ENCODE peak calls at places on chromosomes 5 and 9, in eight cellular contexts. One of them, this sample, is unnamed.
A peak's percentile ranks its signal among the peaks of the same experiment; 100 is the strongest.

GRCh38 chr5:40414922-40415321 is 264.8 kb upstream of the PTGER4 start:
- DNase-seq in GM13977: no peak
- DNase-seq in AG10803: no peak
- DNase-seq in activated gamma-delta T cell treated with Interleukin-2 at 50 U/mL for 16 hours: no peak
- DNase-seq in transverse colon: no peak
- DNase-seq in lung: no peak
- DNase-seq in stimulated activated CD4-positive, alpha-beta T cell treated with anti-CD3 and anti-CD28 coated beads, Interleukin-1b, Interleukin-23, amount 100 ng/mL, for 1 hour: no peak
- DNase-seq in NCI-H748 treated with DMSO at 0.1 percent for 48 hours: no peak
- DNase-seq in this sample: no peak

GRCh38 chr9:108569624-108570023 is 286.2 kb downstream of the ACTL7B start:
- DNase-seq in GM13977: no peak
- DNase-seq in AG10803: peak; percentile 72
- DNase-seq in activated gamma-delta T cell treated with Interleukin-2 at 50 U/mL for 16 hours: no peak
- DNase-seq in transverse colon: no peak
- DNase-seq in lung: no peak
- DNase-seq in stimulated activated CD4-positive, alpha-beta T cell treated with anti-CD3 and anti-CD28 coated beads, Interleukin-1b, Interleukin-23, amount 100 ng/mL, for 1 hour: no peak
- DNase-seq in NCI-H748 treated with DMSO at 0.1 percent for 48 hours: no peak
- DNase-seq in this sample: no peak

GRCh38 chr9:68775003-68775730 is 70.1 kb downstream of the PIP5K1B start:
- DNase-seq in GM13977: no peak
- DNase-seq in AG10803: peak; percentile 15
- DNase-seq in activated gamma-delta T cell treated with Interleukin-2 at 50 U/mL for 16 hours: no peak
- DNase-seq in transverse colon: no peak
- DNase-seq in lung: no peak
- DNase-seq in stimulated activated CD4-positive, alpha-beta T cell treated with anti-CD3 and anti-CD28 coated beads, Interleukin-1b, Interleukin-23, amount 100 ng/mL, for 1 hour: no peak
- DNase-seq in NCI-H748 treated with DMSO at 0.1 percent for 48 hours: no peak
- DNase-seq in this sample: no peak

GRCh38 chr5:161432798-161433197 is 113.7 kb downstream of the GABRB2 start:
- DNase-seq in GM13977: no peak
- DNase-seq in AG10803: no peak
- DNase-seq in activated gamma-delta T cell treated with Interleukin-2 at 50 U/mL for 16 hours: no peak
- DNase-seq in transverse colon: no peak
- DNase-seq in lung: no peak
- DNase-seq in stimulated activated CD4-positive, alpha-beta T cell treated with anti-CD3 and anti-CD28 coated beads, Interleukin-1b, Interleukin-23, amount 100 ng/mL, for 1 hour: no peak
- DNase-seq in NCI-H748 treated with DMSO at 0.1 percent for 48 hours: no peak
- DNase-seq in this sample: no peak

GRCh38 chr5:172939561-172939960 is 19.7 kb upstream of the RPL26L1 start:
- DNase-seq in GM13977: no peak
- DNase-seq in AG10803: no peak
- DNase-seq in activated gamma-delta T cell treated with Interleukin-2 at 50 U/mL for 16 hours: no peak
- DNase-seq in transverse colon: no peak
- DNase-seq in lung: no peak
- DNase-seq in stimulated activated CD4-positive, alpha-beta T cell treated with anti-CD3 and anti-CD28 coated beads, Interleukin-1b, Interleukin-23, amount 100 ng/mL, for 1 hour: no peak
- DNase-seq in NCI-H748 treated with DMSO at 0.1 percent for 48 hours: peak; percentile 53
- DNase-seq in this sample: no peak

GRCh38 chr5:159601216-159601615 is 270.9 kb upstream of the IL12B start:
- DNase-seq in GM13977: no peak
- DNase-seq in AG10803: peak; percentile 39
- DNase-seq in activated gamma-delta T cell treated with Interleukin-2 at 50 U/mL for 16 hours: no peak
- DNase-seq in transverse colon: no peak
- DNase-seq in lung: no peak
- DNase-seq in stimulated activated CD4-positive, alpha-beta T cell treated with anti-CD3 and anti-CD28 coated beads, Interleukin-1b, Interleukin-23, amount 100 ng/mL, for 1 hour: no peak
- DNase-seq in NCI-H748 treated with DMSO at 0.1 percent for 48 hours: no peak
- DNase-seq in this sample: no peak

GRCh38 chr9:35814106-35814840 is 569 bp downstream of the HINT2 start:
- DNase-seq in GM13977: peak; percentile 49
- DNase-seq in AG10803: peak; percentile 67
- DNase-seq in activated gamma-delta T cell treated with Interleukin-2 at 50 U/mL for 16 hours: peak; percentile 36
- DNase-seq in transverse colon: peak; percentile 75
- DNase-seq in lung: peak; percentile 64
- DNase-seq in stimulated activated CD4-positive, alpha-beta T cell treated with anti-CD3 and anti-CD28 coated beads, Interleukin-1b, Interleukin-23, amount 100 ng/mL, for 1 hour: no peak
- DNase-seq in NCI-H748 treated with DMSO at 0.1 percent for 48 hours: no peak
- DNase-seq in this sample: no peak

GRCh38 chr5:156824800-156825199 is 25.3 kb upstream of the PPP1R2B start:
- DNase-seq in GM13977: no peak
- DNase-seq in AG10803: peak; percentile 72
- DNase-seq in activated gamma-delta T cell treated with Interleukin-2 at 50 U/mL for 16 hours: no peak
- DNase-seq in transverse colon: no peak
- DNase-seq in lung: no peak
- DNase-seq in stimulated activated CD4-positive, alpha-beta T cell treated with anti-CD3 and anti-CD28 coated beads, Interleukin-1b, Interleukin-23, amount 100 ng/mL, for 1 hour: no peak
- DNase-seq in NCI-H748 treated with DMSO at 0.1 percent for 48 hours: peak; percentile 36
- DNase-seq in this sample: no peak

GRCh38 chr9:95109456-95109855 is 208.1 kb downstream of the FANCC start:
- DNase-seq in GM13977: no peak
- DNase-seq in AG10803: no peak
- DNase-seq in activated gamma-delta T cell treated with Interleukin-2 at 50 U/mL for 16 hours: no peak
- DNase-seq in transverse colon: no peak
- DNase-seq in lung: no peak
- DNase-seq in stimulated activated CD4-positive, alpha-beta T cell treated with anti-CD3 and anti-CD28 coated beads, Interleukin-1b, Interleukin-23, amount 100 ng/mL, for 1 hour: no peak
- DNase-seq in NCI-H748 treated with DMSO at 0.1 percent for 48 hours: no peak
- DNase-seq in this sample: no peak

GRCh38 chr5:173884402-173885053 is 3.6 kb upstream of the CPEB4 start:
- DNase-seq in GM13977: peak; percentile 26
- DNase-seq in AG10803: no peak
- DNase-seq in activated gamma-delta T cell treated with Interleukin-2 at 50 U/mL for 16 hours: peak; percentile 27
- DNase-seq in transverse colon: peak; percentile 77
- DNase-seq in lung: no peak
- DNase-seq in stimulated activated CD4-positive, alpha-beta T cell treated with anti-CD3 and anti-CD28 coated beads, Interleukin-1b, Interleukin-23, amount 100 ng/mL, for 1 hour: no peak
- DNase-seq in NCI-H748 treated with DMSO at 0.1 percent for 48 hours: no peak
- DNase-seq in this sample: no peak

GRCh38 chr5:177314376-177315342 is 3.0 kb upstream of the MXD3 start:
- DNase-seq in GM13977: no peak
- DNase-seq in AG10803: no peak
- DNase-seq in activated gamma-delta T cell treated with Interleukin-2 at 50 U/mL for 16 hours: no peak
- DNase-seq in transverse colon: no peak
- DNase-seq in lung: no peak
- DNase-seq in stimulated activated CD4-positive, alpha-beta T cell treated with anti-CD3 and anti-CD28 coated beads, Interleukin-1b, Interleukin-23, amount 100 ng/mL, for 1 hour: no peak
- DNase-seq in NCI-H748 treated with DMSO at 0.1 percent for 48 hours: no peak
- DNase-seq in this sample: no peak

GRCh38 chr5:38715671-38716070 is 130.1 kb upstream of the OSMR start:
- DNase-seq in GM13977: no peak
- DNase-seq in AG10803: no peak
- DNase-seq in activated gamma-delta T cell treated with Interleukin-2 at 50 U/mL for 16 hours: no peak
- DNase-seq in transverse colon: no peak
- DNase-seq in lung: no peak
- DNase-seq in stimulated activated CD4-positive, alpha-beta T cell treated with anti-CD3 and anti-CD28 coated beads, Interleukin-1b, Interleukin-23, amount 100 ng/mL, for 1 hour: no peak
- DNase-seq in NCI-H748 treated with DMSO at 0.1 percent for 48 hours: peak; percentile 64
- DNase-seq in this sample: no peak

GRCh38 chr5:177366528-177367322 is 9.0 kb downstream of the RGS14 start:
- DNase-seq in GM13977: no peak
- DNase-seq in AG10803: peak; percentile 77
- DNase-seq in activated gamma-delta T cell treated with Interleukin-2 at 50 U/mL for 16 hours: no peak
- DNase-seq in transverse colon: peak; percentile 88
- DNase-seq in lung: peak; percentile 90
- DNase-seq in stimulated activated CD4-positive, alpha-beta T cell treated with anti-CD3 and anti-CD28 coated beads, Interleukin-1b, Interleukin-23, amount 100 ng/mL, for 1 hour: no peak
- DNase-seq in NCI-H748 treated with DMSO at 0.1 percent for 48 hours: no peak
- DNase-seq in this sample: peak; percentile 63

GRCh38 chr5:151709109-151709735 is 22.5 kb upstream of the SPARC start:
- DNase-seq in GM13977: no peak
- DNase-seq in AG10803: no peak
- DNase-seq in activated gamma-delta T cell treated with Interleukin-2 at 50 U/mL for 16 hours: no peak
- DNase-seq in transverse colon: no peak
- DNase-seq in lung: no peak
- DNase-seq in stimulated activated CD4-positive, alpha-beta T cell treated with anti-CD3 and anti-CD28 coated beads, Interleukin-1b, Interleukin-23, amount 100 ng/mL, for 1 hour: no peak
- DNase-seq in NCI-H748 treated with DMSO at 0.1 percent for 48 hours: no peak
- DNase-seq in this sample: no peak

GRCh38 chr5:108003178-108003577 is 332.4 kb upstream of the EFNA5 start:
- DNase-seq in GM13977: peak; percentile 55
- DNase-seq in AG10803: peak; percentile 42
- DNase-seq in activated gamma-delta T cell treated with Interleukin-2 at 50 U/mL for 16 hours: no peak
- DNase-seq in transverse colon: no peak
- DNase-seq in lung: no peak
- DNase-seq in stimulated activated CD4-positive, alpha-beta T cell treated with anti-CD3 and anti-CD28 coated beads, Interleukin-1b, Interleukin-23, amount 100 ng/mL, for 1 hour: no peak
- DNase-seq in NCI-H748 treated with DMSO at 0.1 percent for 48 hours: no peak
- DNase-seq in this sample: peak; percentile 49

GRCh38 chr5:131148835-131149234 is 16.2 kb downstream of the HINT1 start:
- DNase-seq in GM13977: no peak
- DNase-seq in AG10803: no peak
- DNase-seq in activated gamma-delta T cell treated with Interleukin-2 at 50 U/mL for 16 hours: no peak
- DNase-seq in transverse colon: no peak
- DNase-seq in lung: no peak
- DNase-seq in stimulated activated CD4-positive, alpha-beta T cell treated with anti-CD3 and anti-CD28 coated beads, Interleukin-1b, Interleukin-23, amount 100 ng/mL, for 1 hour: no peak
- DNase-seq in NCI-H748 treated with DMSO at 0.1 percent for 48 hours: no peak
- DNase-seq in this sample: no peak

GRCh38 chr5:74075900-74076484 is 450.0 kb downstream of the ARHGEF28 start:
- DNase-seq in GM13977: no peak
- DNase-seq in AG10803: no peak
- DNase-seq in activated gamma-delta T cell treated with Interleukin-2 at 50 U/mL for 16 hours: no peak
- DNase-seq in transverse colon: no peak
- DNase-seq in lung: no peak
- DNase-seq in stimulated activated CD4-positive, alpha-beta T cell treated with anti-CD3 and anti-CD28 coated beads, Interleukin-1b, Interleukin-23, amount 100 ng/mL, for 1 hour: no peak
- DNase-seq in NCI-H748 treated with DMSO at 0.1 percent for 48 hours: peak; percentile 19
- DNase-seq in this sample: peak; percentile 21

GRCh38 chr9:115444941-115445340 is 327.0 kb upstream of the TNC start:
- DNase-seq in GM13977: no peak
- DNase-seq in AG10803: peak; percentile 38
- DNase-seq in activated gamma-delta T cell treated with Interleukin-2 at 50 U/mL for 16 hours: no peak
- DNase-seq in transverse colon: no peak
- DNase-seq in lung: no peak
- DNase-seq in stimulated activated CD4-positive, alpha-beta T cell treated with anti-CD3 and anti-CD28 coated beads, Interleukin-1b, Interleukin-23, amount 100 ng/mL, for 1 hour: no peak
- DNase-seq in NCI-H748 treated with DMSO at 0.1 percent for 48 hours: no peak
- DNase-seq in this sample: no peak

GRCh38 chr9:111900081-111900805 is 3.6 kb downstream of the UGCG start:
- DNase-seq in GM13977: no peak
- DNase-seq in AG10803: peak; percentile 39
- DNase-seq in activated gamma-delta T cell treated with Interleukin-2 at 50 U/mL for 16 hours: no peak
- DNase-seq in transverse colon: no peak
- DNase-seq in lung: no peak
- DNase-seq in stimulated activated CD4-positive, alpha-beta T cell treated with anti-CD3 and anti-CD28 coated beads, Interleukin-1b, Interleukin-23, amount 100 ng/mL, for 1 hour: no peak
- DNase-seq in NCI-H748 treated with DMSO at 0.1 percent for 48 hours: no peak
- DNase-seq in this sample: no peak

GRCh38 chr5:133556551-133556950 is 55.8 kb downstream of the FSTL4 start:
- DNase-seq in GM13977: no peak
- DNase-seq in AG10803: no peak
- DNase-seq in activated gamma-delta T cell treated with Interleukin-2 at 50 U/mL for 16 hours: no peak
- DNase-seq in transverse colon: no peak
- DNase-seq in lung: no peak
- DNase-seq in stimulated activated CD4-positive, alpha-beta T cell treated with anti-CD3 and anti-CD28 coated beads, Interleukin-1b, Interleukin-23, amount 100 ng/mL, for 1 hour: no peak
- DNase-seq in NCI-H748 treated with DMSO at 0.1 percent for 48 hours: no peak
- DNase-seq in this sample: no peak

GRCh38 chr5:161960314-161960713 is 107.3 kb upstream of the GABRG2 start:
- DNase-seq in GM13977: no peak
- DNase-seq in AG10803: no peak
- DNase-seq in activated gamma-delta T cell treated with Interleukin-2 at 50 U/mL for 16 hours: no peak
- DNase-seq in transverse colon: no peak
- DNase-seq in lung: no peak
- DNase-seq in stimulated activated CD4-positive, alpha-beta T cell treated with anti-CD3 and anti-CD28 coated beads, Interleukin-1b, Interleukin-23, amount 100 ng/mL, for 1 hour: no peak
- DNase-seq in NCI-H748 treated with DMSO at 0.1 percent for 48 hours: no peak
- DNase-seq in this sample: no peak

GRCh38 chr5:115810776-115811175 is 5.7 kb downstream of the CDO1 start:
- DNase-seq in GM13977: no peak
- DNase-seq in AG10803: peak; percentile 66
- DNase-seq in activated gamma-delta T cell treated with Interleukin-2 at 50 U/mL for 16 hours: no peak
- DNase-seq in transverse colon: no peak
- DNase-seq in lung: no peak
- DNase-seq in stimulated activated CD4-positive, alpha-beta T cell treated with anti-CD3 and anti-CD28 coated beads, Interleukin-1b, Interleukin-23, amount 100 ng/mL, for 1 hour: no peak
- DNase-seq in NCI-H748 treated with DMSO at 0.1 percent for 48 hours: no peak
- DNase-seq in this sample: no peak

GRCh38 chr5:54098267-54098666 is 212.1 kb downstream of the ARL15 start:
- DNase-seq in GM13977: no peak
- DNase-seq in AG10803: no peak
- DNase-seq in activated gamma-delta T cell treated with Interleukin-2 at 50 U/mL for 16 hours: no peak
- DNase-seq in transverse colon: no peak
- DNase-seq in lung: no peak
- DNase-seq in stimulated activated CD4-positive, alpha-beta T cell treated with anti-CD3 and anti-CD28 coated beads, Interleukin-1b, Interleukin-23, amount 100 ng/mL, for 1 hour: no peak
- DNase-seq in NCI-H748 treated with DMSO at 0.1 percent for 48 hours: no peak
- DNase-seq in this sample: no peak

GRCh38 chr9:83449166-83449565 is 89.0 kb downstream of the FRMD3 start:
- DNase-seq in GM13977: no peak
- DNase-seq in AG10803: no peak
- DNase-seq in activated gamma-delta T cell treated with Interleukin-2 at 50 U/mL for 16 hours: no peak
- DNase-seq in transverse colon: no peak
- DNase-seq in lung: no peak
- DNase-seq in stimulated activated CD4-positive, alpha-beta T cell treated with anti-CD3 and anti-CD28 coated beads, Interleukin-1b, Interleukin-23, amount 100 ng/mL, for 1 hour: no peak
- DNase-seq in NCI-H748 treated with DMSO at 0.1 percent for 48 hours: no peak
- DNase-seq in this sample: no peak

GRCh38 chr9:71758277-71758676 is 10.0 kb downstream of the CEMIP2 start:
- DNase-seq in GM13977: no peak
- DNase-seq in AG10803: no peak
- DNase-seq in activated gamma-delta T cell treated with Interleukin-2 at 50 U/mL for 16 hours: no peak
- DNase-seq in transverse colon: no peak
- DNase-seq in lung: no peak
- DNase-seq in stimulated activated CD4-positive, alpha-beta T cell treated with anti-CD3 and anti-CD28 coated beads, Interleukin-1b, Interleukin-23, amount 100 ng/mL, for 1 hour: no peak
- DNase-seq in NCI-H748 treated with DMSO at 0.1 percent for 48 hours: no peak
- DNase-seq in this sample: no peak

GRCh38 chr5:178515776-178516561 is 74.2 kb downstream of the COL23A1 start:
- DNase-seq in GM13977: no peak
- DNase-seq in AG10803: no peak
- DNase-seq in activated gamma-delta T cell treated with Interleukin-2 at 50 U/mL for 16 hours: no peak
- DNase-seq in transverse colon: no peak
- DNase-seq in lung: no peak
- DNase-seq in stimulated activated CD4-positive, alpha-beta T cell treated with anti-CD3 and anti-CD28 coated beads, Interleukin-1b, Interleukin-23, amount 100 ng/mL, for 1 hour: no peak
- DNase-seq in NCI-H748 treated with DMSO at 0.1 percent for 48 hours: no peak
- DNase-seq in this sample: no peak

GRCh38 chr5:7018144-7018543 is 304.9 kb downstream of the TENT4A start:
- DNase-seq in GM13977: no peak
- DNase-seq in AG10803: no peak
- DNase-seq in activated gamma-delta T cell treated with Interleukin-2 at 50 U/mL for 16 hours: no peak
- DNase-seq in transverse colon: no peak
- DNase-seq in lung: no peak
- DNase-seq in stimulated activated CD4-positive, alpha-beta T cell treated with anti-CD3 and anti-CD28 coated beads, Interleukin-1b, Interleukin-23, amount 100 ng/mL, for 1 hour: no peak
- DNase-seq in NCI-H748 treated with DMSO at 0.1 percent for 48 hours: no peak
- DNase-seq in this sample: no peak

GRCh38 chr5:1208221-1208742 is 6.9 kb downstream of the SLC6A19 start:
- DNase-seq in GM13977: no peak
- DNase-seq in AG10803: no peak
- DNase-seq in activated gamma-delta T cell treated with Interleukin-2 at 50 U/mL for 16 hours: no peak
- DNase-seq in transverse colon: no peak
- DNase-seq in lung: no peak
- DNase-seq in stimulated activated CD4-positive, alpha-beta T cell treated with anti-CD3 and anti-CD28 coated beads, Interleukin-1b, Interleukin-23, amount 100 ng/mL, for 1 hour: no peak
- DNase-seq in NCI-H748 treated with DMSO at 0.1 percent for 48 hours: no peak
- DNase-seq in this sample: no peak

GRCh38 chr5:33827885-33828284 is 63.9 kb downstream of the ADAMTS12 start:
- DNase-seq in GM13977: no peak
- DNase-seq in AG10803: peak; percentile 74
- DNase-seq in activated gamma-delta T cell treated with Interleukin-2 at 50 U/mL for 16 hours: no peak
- DNase-seq in transverse colon: no peak
- DNase-seq in lung: no peak
- DNase-seq in stimulated activated CD4-positive, alpha-beta T cell treated with anti-CD3 and anti-CD28 coated beads, Interleukin-1b, Interleukin-23, amount 100 ng/mL, for 1 hour: no peak
- DNase-seq in NCI-H748 treated with DMSO at 0.1 percent for 48 hours: no peak
- DNase-seq in this sample: no peak

This sample was measured in smooth muscle cell of the brain vasculature.